ENCODE peak calls at places on chromosomes 16 and 17, in six cellular contexts. U is activated CD4-positive, alpha-beta T cell treated with anti-CD3 and anti-CD28 coated beads for 36 hours; T is NCI-H446; J is stimulated activated CD8-positive, alpha-beta memory T cell treated with anti-CD3 and anti-CD28 coated beads, Interleukin-12 subunit alpha, Interleukin-12 subunit beta, amount 100 ng/mL, for 4 hours; P is C1 segment of cervical spinal cord; N is stomach. W is an unnamed sample.

GRCh38 chr17:76446449-76447231 is 6.3 kb downstream of the UBE2O start:
- DNase-seq in P (no peak), U (peak), J (no peak), N (peak), T (no peak), W (peak)

GRCh38 chr16:88455610-88456355 is 2.7 kb downstream of the ZFPM1 start:
- DNase-seq in U (peak), J (peak), T (no peak), P (no peak), N (peak), W (peak)

GRCh38 chr17:51770031-51770759 is 388.3 kb downstream of the CA10 start:
- DNase-seq in N (no peak), P (no peak), T (no peak), J (no peak), U (no peak), W (no peak)

GRCh38 chr16:11536104-11536866 is 50.4 kb downstream of the LITAF start:
- DNase-seq in T (no peak), U (no peak), J (no peak), P (no peak), N (no peak), W (no peak)

GRCh38 chr17:32917081-32917480 is 10.9 kb upstream of the TMEM98 start:
- DNase-seq in J (no peak), N (no peak), P (no peak), T (no peak), U (no peak), W (no peak)

GRCh38 chr16:82761236-82761635 is 134.5 kb downstream of the CDH13 start:
- DNase-seq in P (no peak), T (no peak), J (no peak), U (no peak), N (peak), W (peak)

GRCh38 chr17:17781591-17782424 is 55.0 kb downstream of the SREBF1 start:
- DNase-seq in U (peak), P (peak), T (peak), N (peak), J (no peak), W (peak)

GRCh38 chr17:58332720-58333395 is 4.3 kb upstream of the TSPOAP1 start:
- DNase-seq in P (no peak), U (peak), T (no peak), J (peak), N (no peak), W (no peak)

GRCh38 chr17:17944743-17945142 is 27.5 kb downstream of the TOM1L2 start:
- DNase-seq in T (no peak), P (no peak), J (no peak), N (no peak), U (no peak), W (no peak)

GRCh38 chr17:40532520-40533253 is 31.3 kb upstream of the TNS4 start:
- DNase-seq in N (no peak), T (no peak), P (no peak), J (no peak), U (peak), W (no peak)

GRCh38 chr17:74199306-74200092 is 4.0 kb upstream of the RPL38 start:
- DNase-seq in P (peak), U (peak), J (no peak), T (peak), N (peak), W (no peak)

GRCh38 chr16:74450236-74450635 is 29.0 kb upstream of the CLEC18B start:
- DNase-seq in J (no peak), P (no peak), U (no peak), N (no peak), T (no peak), W (no peak)

GRCh38 chr17:9645858-9646555 is 690 bp downstream of the USP43 start:
- DNase-seq in T (no peak), N (peak), P (no peak), J (no peak), U (peak), W (peak)

GRCh38 chr17:65472602-65473001 is 88.8 kb downstream of the AXIN2 start:
- DNase-seq in U (no peak), P (no peak), N (no peak), T (no peak), J (no peak), W (peak)

GRCh38 chr17:55756689-55757088 is 5.8 kb downstream of the PCTP start:
- DNase-seq in T (no peak), U (no peak), J (no peak), N (no peak), P (no peak), W (no peak)

GRCh38 chr17:57810740-57811632 is 38.9 kb downstream of the MRPS23 start:
- DNase-seq in U (no peak), P (no peak), N (no peak), T (peak), J (no peak), W (peak)

GRCh38 chr17:21209511-21210175 is 4.3 kb downstream of the TMEM11 start:
- DNase-seq in J (no peak), P (no peak), T (no peak), U (no peak), N (peak), W (peak)

GRCh38 chr17:70110443-70110880 is 35.4 kb downstream of the KCNJ16 start:
- DNase-seq in T (peak), P (no peak), U (no peak), N (no peak), J (no peak), W (peak)

GRCh38 chr17:35345926-35346771 is 27.3 kb downstream of the SLFN11 start:
- DNase-seq in N (peak), T (no peak), J (no peak), P (no peak), U (peak), W (peak)

GRCh38 chr17:82767041-82767754 is 15.3 kb downstream of the TBCD start:
- DNase-seq in T (peak), N (peak), J (no peak), U (peak), P (peak), W (no peak)

GRCh38 chr16:23302045-23302956 is at the start of gene SCNN1B:
- DNase-seq in U (peak), T (no peak), P (no peak), J (no peak), N (peak), W (no peak)

W was measured in astrocyte.